ENCODE peak calls at places on chromosome 2, in six cellular contexts. One of them, this sample, is unnamed.

GRCh38 chr2:10787176-10787968 is 25.2 kb downstream of the PDIA6 start:
- DNase-seq in T-cell: no peak
- DNase-seq in skeletal muscle cell: no peak
- DNase-seq in transverse colon: peak
- DNase-seq in foreskin keratinocyte: no peak
- DNase-seq in M059J: no peak
- DNase-seq in this sample: no peak

GRCh38 chr2:217954971-217955740 is 47.6 kb downstream of the TNS1 start:
- DNase-seq in M059J: no peak
- DNase-seq in skeletal muscle cell: no peak
- DNase-seq in T-cell: no peak
- DNase-seq in foreskin keratinocyte: no peak
- DNase-seq in transverse colon: no peak
- DNase-seq in this sample: no peak

GRCh38 chr2:232204457-232204931 is 174.1 kb upstream of the ALPP start:
- DNase-seq in skeletal muscle cell: peak
- DNase-seq in T-cell: no peak
- DNase-seq in foreskin keratinocyte: no peak
- DNase-seq in transverse colon: no peak
- DNase-seq in M059J: no peak
- DNase-seq in this sample: no peak

GRCh38 chr2:222862068-222862914 is 1.5 kb downstream of the ACSL3 start:
- DNase-seq in skeletal muscle cell: no peak
- DNase-seq in T-cell: no peak
- DNase-seq in transverse colon: peak
- DNase-seq in foreskin keratinocyte: no peak
- DNase-seq in M059J: peak
- DNase-seq in this sample: peak

GRCh38 chr2:153872311-153873061 is 764 bp downstream of the GALNT13 start:
- DNase-seq in foreskin keratinocyte: no peak
- DNase-seq in T-cell: no peak
- DNase-seq in transverse colon: no peak
- DNase-seq in skeletal muscle cell: no peak
- DNase-seq in M059J: no peak
- DNase-seq in this sample: no peak

GRCh38 chr2:164560181-164560792 is 61.0 kb downstream of the GRB14 start:
- DNase-seq in foreskin keratinocyte: no peak
- DNase-seq in M059J: peak
- DNase-seq in skeletal muscle cell: no peak
- DNase-seq in T-cell: no peak
- DNase-seq in transverse colon: no peak
- DNase-seq in this sample: peak

GRCh38 chr2:16755377-16755776 is 89.7 kb upstream of the CYRIA start:
- DNase-seq in M059J: no peak
- DNase-seq in T-cell: no peak
- DNase-seq in foreskin keratinocyte: no peak
- DNase-seq in skeletal muscle cell: no peak
- DNase-seq in transverse colon: no peak
- DNase-seq in this sample: no peak

GRCh38 chr2:584863-585823 is 92.1 kb downstream of the TMEM18 start:
- DNase-seq in skeletal muscle cell: no peak
- DNase-seq in transverse colon: no peak
- DNase-seq in M059J: peak
- DNase-seq in T-cell: peak
- DNase-seq in foreskin keratinocyte: no peak
- DNase-seq in this sample: no peak

GRCh38 chr2:147558620-147559019 is 286.2 kb upstream of the ACVR2A start:
- DNase-seq in foreskin keratinocyte: no peak
- DNase-seq in M059J: no peak
- DNase-seq in T-cell: no peak
- DNase-seq in skeletal muscle cell: no peak
- DNase-seq in transverse colon: no peak
- DNase-seq in this sample: no peak

This sample was measured in mammary epithelial cell.